ENCODE peak calls at places on chromosomes 16 and 17, in four cellular contexts. D is naive B cell, A is Calu3, M is AG04449. E is an unnamed sample.

GRCh38 chr17:78535285-78536197 is 41.7 kb downstream of the DNAH17 start:
- DNase-seq in D (no peak), A (peak), M (no peak), E (no peak)

GRCh38 chr16:83728518-83728917 is 79.3 kb upstream of the HSBP1 start:
- DNase-seq in D (no peak), A (no peak), M (no peak), E (no peak)

GRCh38 chr17:42111901-42112551 is 488 bp downstream of the DHX58 start:
- DNase-seq in D (no peak), A (peak), M (no peak), E (no peak)

GRCh38 chr17:48384164-48384563 is 45.9 kb downstream of the SKAP1 start:
- DNase-seq in D (no peak), A (no peak), M (no peak), E (no peak)

GRCh38 chr17:40097931-40098845 is 2.2 kb downstream of the NR1D1 start:
- DNase-seq in D (no peak), A (peak), M (no peak), E (peak)

GRCh38 chr16:83852774-83853173 is 45.0 kb downstream of the HSBP1 start:
- DNase-seq in D (no peak), A (no peak), M (no peak), E (no peak)

GRCh38 chr17:57975044-57975443 is 13.0 kb downstream of the VEZF1 start:
- DNase-seq in D (no peak), A (no peak), M (no peak), E (peak)

GRCh38 chr16:87173294-87173883 is 143.8 kb downstream of the C16orf95 start:
- DNase-seq in D (no peak), A (no peak), M (no peak), E (no peak)

GRCh38 chr17:50308666-50309065 is 34.4 kb downstream of the TMEM92 start:
- DNase-seq in D (no peak), A (no peak), M (no peak), E (no peak)

GRCh38 chr17:41687828-41688640 is 651 bp upstream of the EIF1 start:
- DNase-seq in D (no peak), A (peak), M (no peak), E (no peak)

GRCh38 chr17:69516911-69517310 is 102.4 kb downstream of the MAP2K6 start:
- DNase-seq in D (peak), A (no peak), M (no peak), E (no peak)

GRCh38 chr17:1060991-1061390 is 64.1 kb downstream of the TIMM22 start:
- DNase-seq in D (no peak), A (peak), M (peak), E (no peak)

GRCh38 chr17:43827596-43827995 is 5.3 kb downstream of the MPP3 start:
- DNase-seq in D (no peak), A (no peak), M (no peak), E (no peak)

GRCh38 chr17:35749560-35750412 is 3.3 kb downstream of the GAS2L2 start:
- DNase-seq in D (no peak), A (no peak), M (no peak), E (no peak)

GRCh38 chr17:66667491-66668030 is 167.4 kb upstream of the CACNG5 start:
- DNase-seq in D (no peak), A (no peak), M (no peak), E (no peak)

GRCh38 chr16:87057291-87057881 is 259.8 kb downstream of the C16orf95 start:
- DNase-seq in D (no peak), A (no peak), M (no peak), E (no peak)

GRCh38 chr17:74529243-74529642 is 2.0 kb downstream of the CD300LB start:
- DNase-seq in D (no peak), A (no peak), M (no peak), E (no peak)

GRCh38 chr17:21263351-21263750 is 10.1 kb upstream of the NATD1 start:
- DNase-seq in D (no peak), A (no peak), M (no peak), E (no peak)

GRCh38 chr16:89667633-89668032 is 10.0 kb downstream of the SPATA33 start:
- DNase-seq in D (no peak), A (no peak), M (no peak), E (no peak)

GRCh38 chr16:86881118-86881510 is 302.8 kb downstream of the FOXL1 start:
- DNase-seq in D (no peak), A (no peak), M (no peak), E (no peak)

GRCh38 chr16:74844041-74844826 is 69.6 kb upstream of the FA2H start:
- DNase-seq in D (no peak), A (no peak), M (no peak), E (no peak)

GRCh38 chr16:85335584-85336492 is 223.6 kb upstream of the CIBAR2 start:
- DNase-seq in D (no peak), A (no peak), M (no peak), E (no peak)

GRCh38 chr16:19245326-19245925 is 40.1 kb upstream of the CLEC19A start:
- DNase-seq in D (no peak), A (no peak), M (no peak), E (no peak)

GRCh38 chr17:7060165-7060890 is 16.4 kb upstream of the SLC16A11 start:
- DNase-seq in D (no peak), A (peak), M (no peak), E (no peak)

GRCh38 chr16:11084484-11085024 is 140.2 kb downstream of the CLEC16A start:
- DNase-seq in D (no peak), A (peak), M (no peak), E (no peak)

GRCh38 chr17:51259574-51260236 is at the start of gene MBTD1:
- DNase-seq in D (peak), A (peak), M (peak), E (peak)

GRCh38 chr17:79760197-79760906 is 17.6 kb upstream of the CBX2 start:
- DNase-seq in D (no peak), A (no peak), M (no peak), E (no peak)

GRCh38 chr17:2564876-2565275 is 28.6 kb upstream of the PAFAH1B1 start:
- DNase-seq in D (no peak), A (peak), M (no peak), E (no peak)

GRCh38 chr16:57960310-57960709 is 10.6 kb downstream of the CNGB1 start:
- DNase-seq in D (no peak), A (no peak), M (no peak), E (no peak)

GRCh38 chr17:77829871-77830799 is 128.4 kb upstream of the TNRC6C start:
- DNase-seq in D (no peak), A (no peak), M (no peak), E (no peak)

GRCh38 chr16:16048904-16049582 is 99.6 kb downstream of the ABCC1 start:
- DNase-seq in D (no peak), A (no peak), M (no peak), E (no peak)

GRCh38 chr17:79137015-79137770 is 62.6 kb downstream of the ENGASE start:
- DNase-seq in D (no peak), A (no peak), M (no peak), E (no peak)

GRCh38 chr17:27536781-27537180 is 80.5 kb downstream of the KSR1 start:
- DNase-seq in D (no peak), A (no peak), M (no peak), E (no peak)

GRCh38 chr16:86681440-86681838 is 103.1 kb downstream of the FOXL1 start:
- DNase-seq in D (no peak), A (no peak), M (no peak), E (no peak)

GRCh38 chr17:65966311-65966710 is 225.6 kb downstream of the CEP112 start:
- DNase-seq in D (no peak), A (no peak), M (no peak), E (no peak)

GRCh38 chr17:68441064-68441770 is 16.1 kb downstream of the WIPI1 start:
- DNase-seq in D (no peak), A (no peak), M (no peak), E (no peak)

GRCh38 chr17:74240637-74241036 is 27.3 kb downstream of the TTYH2 start:
- DNase-seq in D (no peak), A (no peak), M (no peak), E (no peak)

GRCh38 chr16:52318259-52319008 is 228.5 kb downstream of the TOX3 start:
- DNase-seq in D (no peak), A (no peak), M (no peak), E (no peak)

GRCh38 chr17:57507828-57508227 is 237.3 kb downstream of the CCDC182 start:
- DNase-seq in D (no peak), A (no peak), M (no peak), E (no peak)